ENCODE peak calls at places on chromosomes 3 and 15, in five cellular contexts. W is activated naive CD4-positive, alpha-beta T cell treated with Interleukin-2 at 50 U/mL for 16 hours; K is AG09319; L is fibroblast of gingiva; C is right cardiac atrium. U is an unnamed sample.

GRCh38 chr3:19711160-19711782 is 222.7 kb downstream of the EFHB start:
- DNase-seq in W (no peak), K (no peak), L (no peak), C (no peak), U (no peak)

GRCh38 chr3:95302044-95302443 is 1239.2 kb downstream of the NSUN3 start:
- DNase-seq in W (no peak), K (no peak), L (no peak), C (no peak), U (no peak)

GRCh38 chr3:25594007-25594502 is 70.7 kb downstream of the TOP2B start:
- DNase-seq in W (no peak), K (peak), L (peak), C (no peak), U (peak)

GRCh38 chr15:39028069-39028468 is 463.5 kb upstream of the RASGRP1 start:
- DNase-seq in W (no peak), K (no peak), L (peak), C (peak), U (no peak)

GRCh38 chr3:76872999-76873398 is 166.9 kb upstream of the ROBO2 start:
- DNase-seq in W (no peak), K (no peak), L (no peak), C (no peak), U (no peak)

GRCh38 chr3:13552855-13553652 is 4.1 kb downstream of the FBLN2 start:
- DNase-seq in W (no peak), K (no peak), L (no peak), C (no peak), U (no peak)

GRCh38 chr3:123385981-123386380 is 62.9 kb downstream of the ADCY5 start:
- DNase-seq in W (no peak), K (no peak), L (no peak), C (peak), U (no peak)

GRCh38 chr3:108472011-108472591 is 38.3 kb downstream of the MYH15 start:
- DNase-seq in W (no peak), K (peak), L (peak), C (no peak), U (no peak)

GRCh38 chr15:100275641-100276040 is 66.1 kb downstream of the ADAMTS17 start:
- DNase-seq in W (no peak), K (no peak), L (no peak), C (no peak), U (no peak)

GRCh38 chr3:89560546-89560945 is 453.1 kb downstream of the EPHA3 start:
- DNase-seq in W (no peak), K (no peak), L (peak), C (no peak), U (no peak)

GRCh38 chr3:73796382-73796781 is 171.6 kb upstream of the PDZRN3 start:
- DNase-seq in W (no peak), K (no peak), L (no peak), C (no peak), U (no peak)

GRCh38 chr15:39118510-39118909 is 462.4 kb upstream of the THBS1 start:
- DNase-seq in W (no peak), K (no peak), L (peak), C (no peak), U (no peak)

GRCh38 chr15:59294574-59294960 is 78.1 kb downstream of the MYO1E start:
- DNase-seq in W (no peak), K (no peak), L (no peak), C (no peak), U (no peak)

GRCh38 chr3:123488641-123489347 is 39.9 kb upstream of the ADCY5 start:
- DNase-seq in W (no peak), K (no peak), L (no peak), C (no peak), U (no peak)

GRCh38 chr15:82831894-82832600 is 22.6 kb downstream of the WHAMM start:
- DNase-seq in W (no peak), K (no peak), L (no peak), C (no peak), U (no peak)

GRCh38 chr3:29697989-29698388 is 417.1 kb downstream of the RBMS3 start:
- DNase-seq in W (no peak), K (no peak), L (peak), C (no peak), U (no peak)

GRCh38 chr3:10365791-10366190 is 44.9 kb upstream of the SEC13 start:
- DNase-seq in W (no peak), K (no peak), L (no peak), C (no peak), U (no peak)

GRCh38 chr15:81939604-81940440 is 106.0 kb downstream of the MEX3B start:
- DNase-seq in W (no peak), K (no peak), L (peak), C (no peak), U (peak)

GRCh38 chr3:135325726-135326245 is 530.7 kb downstream of the EPHB1 start:
- DNase-seq in W (no peak), K (no peak), L (no peak), C (peak), U (no peak)

GRCh38 chr3:112293368-112294321 is at the start of gene SLC9C1:
- DNase-seq in W (no peak), K (peak), L (peak), C (no peak), U (peak)

GRCh38 chr3:132822266-132822665 is 100.1 kb upstream of the NPHP3 start:
- DNase-seq in W (no peak), K (no peak), L (no peak), C (no peak), U (no peak)

GRCh38 chr3:157132936-157133335 is 27.0 kb downstream of the CCNL1 start:
- DNase-seq in W (no peak), K (no peak), L (no peak), C (no peak), U (no peak)

GRCh38 chr3:126264381-126264780 is 84.0 kb upstream of the ALDH1L1 start:
- DNase-seq in W (no peak), K (no peak), L (no peak), C (no peak), U (no peak)

GRCh38 chr3:101962055-101962454 is 112.7 kb downstream of the NFKBIZ start:
- DNase-seq in W (no peak), K (no peak), L (no peak), C (no peak), U (no peak)

GRCh38 chr15:90818251-90819210 is 49.9 kb upstream of the FURIN start:
- DNase-seq in W (peak), K (no peak), L (no peak), C (no peak), U (peak)

GRCh38 chr3:10223676-10224639 is 24.3 kb upstream of the TATDN2 start:
- DNase-seq in W (peak), K (no peak), L (no peak), C (no peak), U (peak)

GRCh38 chr15:87219650-87220615 is 1036.6 kb downstream of the NTRK3 start:
- DNase-seq in W (no peak), K (no peak), L (no peak), C (no peak), U (no peak)

GRCh38 chr3:157156844-157157635 is 2.9 kb downstream of the CCNL1 start:
- DNase-seq in W (no peak), K (no peak), L (peak), C (no peak), U (no peak)

GRCh38 chr3:72368331-72368975 is 479.8 kb downstream of the SHQ1 start:
- DNase-seq in W (no peak), K (no peak), L (peak), C (no peak), U (no peak)

GRCh38 chr15:23642413-23643044 is 5.1 kb downstream of the MAGEL2 start:
- DNase-seq in W (peak), K (no peak), L (no peak), C (peak), U (peak)

GRCh38 chr3:57130426-57131209 is 34.5 kb downstream of the IL17RD start:
- DNase-seq in W (no peak), K (no peak), L (peak), C (peak), U (no peak)

GRCh38 chr15:38263996-38264395 is 11.4 kb downstream of the SPRED1 start:
- DNase-seq in W (no peak), K (no peak), L (peak), C (no peak), U (no peak)

GRCh38 chr3:142930510-142930909 is 33.0 kb downstream of the PAQR9 start:
- DNase-seq in W (no peak), K (no peak), L (no peak), C (no peak), U (no peak)

GRCh38 chr3:102174832-102175374 is 259.9 kb upstream of the ZPLD1 start:
- DNase-seq in W (no peak), K (no peak), L (no peak), C (no peak), U (no peak)

GRCh38 chr15:40258544-40258943 is 19.7 kb downstream of the PAK6 start:
- DNase-seq in W (no peak), K (no peak), L (no peak), C (peak), U (no peak)

GRCh38 chr3:107268461-107268860 is 108.8 kb upstream of the CCDC54 start:
- DNase-seq in W (no peak), K (no peak), L (no peak), C (no peak), U (no peak)

GRCh38 chr3:97742036-97742435 is 22.5 kb upstream of the ARL6 start:
- DNase-seq in W (no peak), K (no peak), L (no peak), C (no peak), U (no peak)

GRCh38 chr15:68316061-68316804 is 38.7 kb downstream of the FEM1B start:
- DNase-seq in W (no peak), K (no peak), L (no peak), C (no peak), U (no peak)

U was measured in KG1.